ENCODE peak calls at places on chromosomes 2 and 18, in four cellular contexts. B, J, N and P are unnamed samples.

GRCh38 chr2:20444113-20444992 is 2.5 kb upstream of the RHOB start:
- DNase-seq in B (no peak), J (peak; percentile 23), N (no peak), P (no peak)

GRCh38 chr2:109064660-109065306 is 64.2 kb upstream of the SH3RF3 start:
- DNase-seq in B (no peak), J (no peak), N (no peak), P (no peak)

GRCh38 chr2:231674587-231675334 is 33.6 kb upstream of the PTMA start:
- DNase-seq in B (no peak), J (peak; percentile 61), N (peak; percentile 65), P (peak; percentile 64)

GRCh38 chr2:208491648-208492047 is 85.1 kb downstream of the PTH2R start:
- DNase-seq in B (no peak), J (no peak), N (no peak), P (no peak)

GRCh38 chr2:70104231-70105111 is 17.2 kb downstream of the PCBP1 start:
- DNase-seq in B (peak; percentile 34), J (peak; percentile 79), N (no peak), P (peak; percentile 79)

GRCh38 chr2:208556954-208557601 is 150.5 kb downstream of the PTH2R start:
- DNase-seq in B (no peak), J (no peak), N (no peak), P (no peak)

GRCh38 chr2:240184198-240184590 is 43.7 kb upstream of the OTOS start:
- DNase-seq in B (no peak), J (no peak), N (no peak), P (no peak)

GRCh38 chr2:19863303-19864041 is 38.3 kb downstream of the TTC32 start:
- DNase-seq in B (no peak), J (peak; percentile 66), N (peak; percentile 80), P (peak; percentile 63)

GRCh38 chr18:11163668-11164067 is 14.3 kb upstream of the PIEZO2 start:
- DNase-seq in B (no peak), J (no peak), N (peak; percentile 48), P (peak; percentile 47)

GRCh38 chr18:67672142-67672541 is 155.6 kb upstream of the DSEL start:
- DNase-seq in B (no peak), J (no peak), N (no peak), P (no peak)

GRCh38 chr18:25190468-25190867 is 161.5 kb downstream of the ZNF521 start:
- DNase-seq in B (no peak), J (no peak), N (no peak), P (no peak)

GRCh38 chr2:23376972-23377371 is 8.0 kb upstream of the KLHL29 start:
- DNase-seq in B (no peak), J (no peak), N (no peak), P (no peak)

GRCh38 chr2:137943948-137944347 is 20.3 kb upstream of the HNMT start:
- DNase-seq in B (no peak), J (no peak), N (no peak), P (no peak)

GRCh38 chr18:57077786-57078552 is 68.9 kb upstream of the BOD1L2 start:
- DNase-seq in B (no peak), J (no peak), N (no peak), P (no peak)

GRCh38 chr2:133240505-133241230 is 327.6 kb downstream of the NCKAP5 start:
- DNase-seq in B (no peak), J (no peak), N (no peak), P (no peak)

GRCh38 chr2:133235959-133236358 is 332.3 kb downstream of the NCKAP5 start:
- DNase-seq in B (peak; percentile 24), J (no peak), N (no peak), P (no peak)

DNA sequence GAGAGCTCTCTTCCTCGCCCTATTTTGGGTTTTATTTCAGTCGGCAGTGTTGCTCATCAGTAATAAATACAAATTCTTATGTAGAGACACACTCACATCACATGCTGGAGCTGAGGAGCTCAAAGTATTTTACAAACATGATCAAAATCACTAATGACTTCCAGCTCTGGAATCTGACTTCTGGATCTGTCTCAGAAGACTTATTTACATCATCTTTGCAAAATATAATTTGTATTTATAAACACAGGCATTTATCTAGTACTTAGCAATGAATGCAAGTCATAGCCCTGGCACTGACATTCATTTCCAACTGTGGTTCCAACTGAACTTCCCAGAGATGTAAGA is 327.1 kb downstream of the NCKAP5 start:
- DNase-seq in B (peak; percentile 80), J (no peak), N (no peak), P (no peak)
- H3K4me3 ChIP-seq in B (peak overlapping the region; percentile 41), J (no peak overlapping the region), N (no peak overlapping the region), P (no peak overlapping the region)

GRCh38 chr2:16774980-16775963 is 109.6 kb upstream of the CYRIA start:
- DNase-seq in B (no peak), J (no peak), N (peak; percentile 53), P (peak; percentile 19)
- TF ChIP-seq CTCF in B (no peak), J (no peak), N (peak; percentile 46), P (no peak)

GRCh38 chr2:27754831-27755230 is 16.7 kb upstream of the MRPL33 start:
- DNase-seq in B (no peak), J (no peak), N (no peak), P (no peak)

GRCh38 chr2:27756091-27756490 is 15.4 kb upstream of the MRPL33 start:
- DNase-seq in B (no peak), J (no peak), N (no peak), P (no peak)

GRCh38 chr2:27751377-27751776 is 20.1 kb upstream of the MRPL33 start:
- DNase-seq in B (no peak), J (no peak), N (no peak), P (no peak)

GRCh38 chr2:27752551-27753237 is 18.8 kb upstream of the MRPL33 start:
- DNase-seq in B (no peak), J (peak; percentile 87), N (peak; percentile 54), P (no peak)

GRCh38 chr2:27753744-27754588 is 17.6 kb upstream of the MRPL33 start:
- DNase-seq in B (no peak), J (peak; percentile 87), N (peak; percentile 84), P (peak; percentile 71)
- H3K4me3 ChIP-seq in B (no peak overlapping the region), J (no peak overlapping the region), N (peak overlapping the region; percentile 42), P (no peak overlapping the region)

GRCh38 chr2:234110219-234110618 is 59.7 kb downstream of the SPP2 start:
- DNase-seq in B (no peak), J (no peak), N (no peak), P (no peak)
- TF ChIP-seq CTCF in B (no peak), J (no peak), N (no peak), P (no peak)